ENCODE peak calls at places on chromosomes 6 and 20, in four cellular contexts. N, L, S and H are unnamed samples. For H3K4me1, the result is how much of the 10 kb centered on the place peaks cover.

GRCh38 chr6:85544776-85545175 is 48.9 kb downstream of the SNX14 start:
- DNase-seq in N (no peak), S (no peak), L (no peak), H (no peak)

GRCh38 chr20:58992911-58993310 is 11.9 kb downstream of the NELFCD start:
- DNase-seq in N (no peak), L (no peak), S (no peak), H (peak)

GRCh38 chr20:1998193-1998520 is 4.3 kb upstream of the PDYN start:
- DNase-seq in L (no peak), N (no peak), S (no peak), H (no peak)

GRCh38 chr6:26223677-26224546 is 136.7 kb downstream of the HFE start:
- DNase-seq in S (peak), L (peak), N (no peak), H (peak)

GRCh38 chr6:88913471-88913870 is 49.9 kb downstream of the RNGTT start:
- DNase-seq in N (no peak), L (no peak), S (no peak), H (no peak)

GRCh38 chr6:114534813-114535212 is 192.0 kb upstream of the HS3ST5 start:
- DNase-seq in L (no peak), N (no peak), S (no peak), H (no peak)

GRCh38 chr6:132153221-132153896 is 202.2 kb upstream of the CCN2 start:
- DNase-seq in S (no peak), L (no peak), N (no peak), H (no peak)

GRCh38 chr20:32451682-32452461 is 93.7 kb downstream of the ASXL1 start:
- DNase-seq in L (no peak), N (no peak), S (no peak), H (no peak)

GRCh38 chr20:24662756-24663399 is 193.4 kb downstream of the SYNDIG1 start:
- DNase-seq in S (no peak), N (no peak), L (no peak), H (no peak)

GRCh38 chr6:77290798-77291197 is 172.5 kb downstream of the HTR1B start:
- DNase-seq in L (no peak), N (no peak), S (no peak), H (no peak)

GRCh38 chr20:25494506-25495188 is 87.2 kb downstream of the GINS1 start:
- DNase-seq in L (no peak), S (no peak), N (no peak), H (no peak)

GRCh38 chr20:47969426-47969825 is 184.1 kb upstream of the SULF2 start:
- DNase-seq in L (no peak), S (no peak), N (no peak), H (no peak)

GRCh38 chr6:80541186-80541585 is 434.7 kb downstream of the BCKDHB start:
- DNase-seq in L (no peak), N (no peak), S (no peak), H (no peak)

GRCh38 chr6:10582774-10583508 is 61.8 kb downstream of the GCNT2 start:
- DNase-seq in S (peak), N (no peak), L (peak), H (no peak)

DNA sequence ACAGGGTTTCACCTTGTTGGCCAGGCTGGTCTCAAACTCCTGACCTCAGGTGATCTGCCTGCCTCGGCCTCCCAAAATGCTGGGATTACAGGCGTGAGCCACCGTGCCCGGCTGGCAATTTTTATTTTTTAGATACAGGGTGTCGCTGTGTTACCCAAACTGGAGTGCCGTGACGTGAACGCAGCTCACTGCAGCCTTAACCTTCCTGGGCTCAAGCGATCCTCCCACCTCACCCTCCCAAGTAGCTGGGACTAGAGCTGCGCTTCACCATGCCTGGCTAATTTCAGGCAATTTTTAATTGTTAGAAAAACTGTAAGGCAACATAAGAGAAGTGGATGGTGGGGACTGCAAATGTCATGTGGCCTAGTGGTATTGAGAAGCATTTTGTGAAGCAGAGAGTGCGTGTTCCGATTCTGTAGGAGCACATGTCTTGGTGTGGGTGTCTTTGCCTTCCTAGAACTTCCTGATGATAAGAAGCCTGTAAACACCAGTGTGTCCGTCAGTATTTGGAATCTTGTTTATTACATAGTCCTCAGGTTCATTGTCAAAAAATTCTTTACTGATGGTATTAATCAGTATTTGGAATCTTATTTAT is 18.0 kb downstream of the JARID2 start:
- DNase-seq in S (no peak), L (no peak), N (no peak), H (no peak)
- H3K4me1 ChIP-seq in S (half or more), L (under half), N (half or more), H (under half)

DNA sequence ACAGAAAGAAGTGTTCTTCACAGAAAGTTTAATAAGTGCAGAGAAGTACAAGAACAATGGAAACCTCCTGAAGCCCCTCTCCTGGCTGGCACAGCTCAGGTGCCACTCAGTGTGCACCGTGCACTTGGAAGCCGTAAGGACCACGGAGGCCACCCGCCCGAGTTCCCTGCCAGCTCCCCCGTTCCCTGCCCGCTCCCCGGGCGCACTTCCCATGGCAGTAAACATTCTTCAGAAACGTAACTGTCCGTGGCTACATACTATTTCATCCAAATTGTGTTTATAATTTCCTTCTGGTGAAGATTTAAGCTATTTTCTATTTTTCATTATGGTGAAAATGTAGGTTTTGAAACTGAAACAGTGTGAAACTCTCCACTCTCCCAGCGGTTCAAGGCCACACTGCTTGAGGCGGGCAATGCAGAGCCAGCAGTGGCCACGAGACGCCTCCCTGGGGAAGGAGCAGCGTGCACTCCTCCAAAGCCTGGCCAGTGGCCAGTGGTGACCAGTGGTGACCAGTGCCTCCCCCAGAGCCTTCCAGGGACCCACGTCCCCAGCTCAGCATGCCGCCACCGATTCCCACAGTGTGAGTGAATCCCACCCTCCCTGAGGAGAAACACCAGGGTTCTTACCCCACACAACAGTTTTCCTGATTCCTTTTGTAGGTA is 46.4 kb downstream of the TAF4 start:
- DNase-seq in N (no peak), S (no peak), L (no peak), H (no peak)
- H3K4me3 ChIP-seq in N (no peak), S (no peak), L (no peak), H (no peak)

DNA sequence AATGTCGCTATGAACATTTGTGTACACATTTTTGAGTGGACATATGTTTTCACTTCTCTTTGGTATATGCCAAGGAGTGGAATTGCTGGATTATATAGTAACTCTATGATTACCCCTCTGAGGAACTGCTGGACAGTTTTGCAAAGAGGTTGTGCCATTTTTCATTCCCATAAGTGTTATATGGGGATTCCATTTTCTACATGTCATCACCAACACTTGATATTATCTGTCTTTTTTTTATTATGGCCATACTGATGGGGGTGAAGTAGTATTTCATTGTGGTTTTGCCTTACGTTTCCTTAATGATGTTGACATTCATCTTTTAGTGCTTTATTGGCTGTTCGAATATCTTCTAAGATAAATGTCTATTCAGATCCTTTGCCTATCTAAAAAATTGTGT is 171.8 kb upstream of the LAMA2 start:
- DNase-seq in L (no peak), S (no peak), N (no peak), H (no peak)
- H3K4me1 ChIP-seq in L (under half), S (under half), N (under half), H (under half)

DNA sequence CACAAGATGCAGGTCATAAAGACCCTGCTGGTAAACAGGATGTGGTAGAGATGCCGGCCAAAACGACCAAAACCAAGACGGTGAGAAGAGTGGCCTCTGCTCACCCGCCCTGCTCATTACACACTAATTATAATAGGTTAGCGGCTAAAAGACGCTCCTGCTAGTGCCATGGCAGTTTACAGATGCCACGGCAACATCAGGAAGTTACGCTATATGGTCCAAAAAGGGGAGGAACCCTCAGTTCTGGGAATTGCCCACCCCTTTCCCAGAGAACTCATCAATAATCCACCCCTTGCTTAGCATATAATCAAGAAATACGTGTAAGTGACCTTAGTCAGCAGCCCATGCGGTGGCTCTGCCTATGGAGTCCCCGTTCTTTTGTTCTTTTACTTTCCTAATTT is 17.6 kb downstream of the BHLHE23 start:
- DNase-seq in N (no peak), S (no peak), L (no peak), H (no peak)
- H3K4me3 ChIP-seq in N (peak), S (no peak), L (no peak), H (no peak)

GRCh38 chr6:90097357-90097756 is 199.3 kb downstream of the BACH2 start:
- DNase-seq in N (no peak), L (no peak), S (no peak), H (no peak)

GRCh38 chr6:90101403-90101802 is 195.2 kb downstream of the BACH2 start:
- DNase-seq in L (no peak), S (no peak), N (no peak), H (no peak)

GRCh38 chr6:90098025-90098474 is 198.6 kb downstream of the BACH2 start:
- DNase-seq in S (no peak), L (peak), N (no peak), H (peak)

GRCh38 chr6:90098637-90099036 is 198.0 kb downstream of the BACH2 start:
- DNase-seq in S (no peak), L (no peak), N (no peak), H (peak)

GRCh38 chr6:90100059-90100665 is 196.5 kb downstream of the BACH2 start:
- DNase-seq in L (no peak), N (no peak), S (no peak), H (no peak)
- H3K4me1 ChIP-seq in L (under half), N (half or more), S (under half), H (under half)

DNA sequence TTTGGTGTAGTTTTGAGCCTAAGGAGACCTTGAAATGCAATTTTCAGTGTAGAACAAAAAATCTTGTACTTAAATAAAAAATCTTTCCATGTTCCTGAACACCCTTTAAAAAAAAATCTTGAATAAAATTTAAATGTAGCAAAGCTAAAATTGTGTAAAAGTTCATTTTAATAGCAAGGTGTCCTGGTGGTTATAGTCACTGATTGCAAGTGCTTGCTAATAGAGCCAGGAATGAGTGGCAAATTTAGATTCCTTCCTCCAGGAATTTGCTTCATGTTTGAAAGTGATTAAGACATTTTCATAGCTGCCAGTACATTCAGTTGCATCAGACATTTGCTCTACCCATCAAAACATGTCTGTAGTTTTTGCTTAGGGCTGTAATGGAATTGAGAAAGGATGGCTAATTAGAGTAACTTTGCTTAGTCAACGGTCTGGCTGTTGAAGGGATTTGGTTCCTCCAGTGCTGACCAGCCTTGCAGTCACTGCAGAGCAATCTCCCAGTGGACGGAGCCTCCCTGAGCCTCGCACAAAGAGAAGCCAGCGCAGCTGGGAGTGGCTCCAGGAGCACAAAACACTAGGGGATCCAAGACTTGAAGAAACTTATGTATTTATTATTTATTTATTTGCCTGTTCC is 36.5 kb downstream of the AKAP12 start:
- DNase-seq in N (no peak), S (no peak), L (no peak), H (no peak)
- H3K4me3 ChIP-seq in N (no peak), S (no peak), L (no peak), H (no peak)

GRCh38 chr20:50601511-50602431 is 89.6 kb downstream of the RIPOR3 start:
- DNase-seq in L (no peak), N (no peak), S (no peak), H (no peak)
- H3K4me1 ChIP-seq in L (under half), N (under half), S (under half), H (under half)

GRCh38 chr6:111258615-111259088 is 171.3 kb downstream of the SLC16A10 start:
- DNase-seq in L (no peak), S (no peak), N (no peak), H (no peak)
- H3K4me3 ChIP-seq in L (no peak), S (no peak), N (no peak), H (peak)

GRCh38 chr6:7150381-7151064 is 42.8 kb downstream of the RREB1 start:
- DNase-seq in N (no peak), S (no peak), L (no peak), H (no peak)
- H3K4me1 ChIP-seq in N (under half), S (under half), L (half or more), H (under half)

DNA sequence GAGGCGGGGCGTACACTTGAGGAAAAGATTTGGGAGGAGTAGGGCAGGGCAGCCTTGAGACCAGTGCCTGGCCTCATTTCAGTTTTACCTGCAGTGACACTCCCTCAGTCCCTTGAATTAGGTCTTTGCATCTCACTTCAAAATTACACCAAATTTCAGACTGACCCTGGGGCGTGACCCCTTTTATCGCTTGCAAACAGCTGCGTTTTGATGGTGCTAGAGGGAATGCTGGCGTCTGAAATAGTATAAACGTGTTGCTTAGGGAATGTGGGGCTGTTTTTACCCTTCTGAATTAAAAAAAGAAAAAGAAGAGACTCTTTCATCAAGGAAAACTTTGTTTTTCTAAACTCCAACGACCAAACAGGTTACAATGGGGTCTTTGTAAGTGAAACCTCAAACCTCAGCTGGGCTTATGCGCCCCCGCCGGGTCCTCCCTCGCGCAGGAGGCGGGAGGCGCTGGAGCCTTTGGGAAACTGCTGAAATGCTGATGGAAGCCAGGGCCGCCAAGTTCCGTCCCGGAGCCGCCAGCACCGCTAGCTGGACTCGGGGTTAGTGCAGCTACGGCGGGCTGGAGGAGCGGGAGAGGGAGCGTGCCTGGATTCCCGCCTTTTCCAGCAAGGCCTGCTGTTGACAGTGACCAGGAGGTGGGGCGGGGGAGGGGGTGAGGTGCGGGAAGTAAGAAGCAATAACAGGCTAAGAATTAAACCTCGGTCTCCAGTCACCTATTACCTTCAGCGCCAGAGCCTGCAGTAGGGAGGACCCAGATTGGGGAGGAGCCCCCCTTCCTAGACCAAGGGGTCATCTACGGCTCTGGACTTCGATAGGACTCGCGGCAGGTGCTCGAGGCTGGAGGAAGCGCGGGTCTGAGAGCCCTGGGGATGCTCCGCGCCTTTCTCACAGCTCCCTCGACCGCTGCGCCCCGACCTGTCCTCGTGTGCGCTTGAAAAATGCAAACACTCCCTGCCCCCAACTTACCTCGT is 20.7 kb downstream of the COL9A1 start:
- DNase-seq in S (peak), L (no peak), N (no peak), H (no peak)
- H3K4me3 ChIP-seq in S (peak), L (no peak), N (no peak), H (peak)